ENCODE peak calls at places on chromosomes 7 and 10, in six cellular contexts. F is prostate gland, X is spleen, C is A549, Z is esophagus squamous epithelium, A is K562. Q is an unnamed sample.

GRCh38 chr10:68496072-68496471 is 24.3 kb upstream of the DNA2 start:
- DNase-seq in F (no peak), X (no peak), C (no peak), Z (no peak), A (no peak), Q (no peak)

GRCh38 chr10:100998991-100999741 is 442 bp upstream of the LZTS2 start:
- DNase-seq in F (peak; percentile 72), X (peak; percentile 97), C (peak; percentile 84), Z (no peak), A (peak; percentile 55), Q (peak; percentile 87)

GRCh38 chr10:80421369-80422220 is 13.2 kb downstream of the PRXL2A start:
- DNase-seq in F (no peak), X (no peak), C (no peak), Z (no peak), A (no peak), Q (no peak)

GRCh38 chr10:66786705-66787104 is 139.1 kb upstream of the LRRTM3 start:
- DNase-seq in F (no peak), X (no peak), C (no peak), Z (no peak), A (no peak), Q (no peak)

GRCh38 chr10:84267503-84268126 is 22.8 kb downstream of the RGR start:
- DNase-seq in F (no peak), X (no peak), C (peak; percentile 26), Z (no peak), A (peak; percentile 46), Q (no peak)

GRCh38 chr7:27148776-27149641 is 1.4 kb upstream of the HOXA6 start:
- DNase-seq in F (no peak), X (peak; percentile 74), C (no peak), Z (no peak), A (no peak), Q (peak; percentile 38)

GRCh38 chr7:94949532-94949931 is 42.1 kb downstream of the PPP1R9A start:
- DNase-seq in F (no peak), X (no peak), C (no peak), Z (no peak), A (no peak), Q (no peak)

GRCh38 chr10:63465293-63466167 is at the start of gene JMJD1C:
- DNase-seq in F (peak; percentile 75), X (peak; percentile 95), C (peak; percentile 67), Z (peak; percentile 9), A (peak; percentile 82), Q (peak; percentile 83)

GRCh38 chr10:126787201-126787600 is 116.7 kb upstream of the C10orf90 start:
- DNase-seq in F (no peak), X (no peak), C (no peak), Z (no peak), A (no peak), Q (no peak)

DNA sequence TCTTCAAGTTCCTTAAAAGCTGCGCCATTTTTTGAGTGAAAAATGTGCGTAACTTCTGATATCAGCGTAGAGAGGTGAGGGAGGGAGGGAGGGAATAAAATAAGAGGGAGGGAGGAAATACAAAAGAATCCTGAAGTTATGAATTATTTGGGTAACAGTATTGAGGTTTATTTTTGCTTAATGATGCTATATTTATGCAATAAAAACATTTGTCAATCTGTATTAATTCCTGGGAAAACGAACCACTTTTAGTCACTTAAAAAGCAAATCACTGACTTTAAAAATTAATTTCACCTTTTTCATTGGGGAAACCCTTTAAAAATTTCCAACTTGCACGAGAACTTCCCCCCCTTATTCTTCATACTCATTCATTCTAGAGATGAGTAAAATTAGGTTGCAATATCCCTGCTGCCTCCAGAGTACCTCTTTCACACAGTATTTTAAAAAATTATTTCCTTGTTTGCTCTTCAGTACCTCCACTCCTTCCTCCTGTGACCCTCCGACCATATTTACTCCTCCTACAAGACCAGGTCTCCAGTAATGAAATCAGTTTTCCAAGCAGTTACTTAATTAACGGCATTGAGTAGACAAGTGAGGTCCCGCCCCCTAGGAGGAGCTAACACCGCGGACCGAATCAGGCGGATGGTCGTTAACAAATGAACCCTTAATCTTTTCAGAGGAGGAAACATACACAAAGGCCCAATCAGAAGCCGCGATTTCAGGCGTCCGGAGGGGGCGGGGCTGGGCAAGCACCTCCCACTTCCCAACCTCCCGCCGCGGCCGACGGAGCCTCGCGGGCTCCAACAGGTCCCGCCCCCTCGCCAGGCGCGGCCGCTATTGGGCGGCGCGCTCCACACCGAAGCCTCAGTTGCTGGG is 521 bp upstream of the TRIM24 start:
- DNase-seq in F (peak; percentile 97), X (no peak), C (peak; percentile 97), Z (peak; percentile 87), A (peak; percentile 99), Q (peak; percentile 97)
- TF ChIP-seq CTCF in F (no peak), X (no peak), C (no peak), Z (peak; percentile 46), A (peak; percentile 35), Q (peak; percentile 49)

GRCh38 chr7:100606313-100606712 is 4.2 kb downstream of the PCOLCE start:
- DNase-seq in F (no peak), X (no peak), C (no peak), Z (no peak), A (no peak), Q (no peak)

GRCh38 chr7:100602889-100603696 is 930 bp downstream of the PCOLCE start:
- DNase-seq in F (no peak), X (no peak), C (no peak), Z (no peak), A (peak; percentile 66), Q (peak; percentile 91)

GRCh38 chr7:100603697-100604077 is 1.5 kb downstream of the PCOLCE start:
- DNase-seq in F (no peak), X (no peak), C (no peak), Z (no peak), A (no peak), Q (no peak)

GRCh38 chr7:100604976-100605911 is 3.1 kb downstream of the PCOLCE start:
- DNase-seq in F (no peak), X (peak; percentile 86), C (peak; percentile 74), Z (no peak), A (peak; percentile 72), Q (peak; percentile 55)

DNA sequence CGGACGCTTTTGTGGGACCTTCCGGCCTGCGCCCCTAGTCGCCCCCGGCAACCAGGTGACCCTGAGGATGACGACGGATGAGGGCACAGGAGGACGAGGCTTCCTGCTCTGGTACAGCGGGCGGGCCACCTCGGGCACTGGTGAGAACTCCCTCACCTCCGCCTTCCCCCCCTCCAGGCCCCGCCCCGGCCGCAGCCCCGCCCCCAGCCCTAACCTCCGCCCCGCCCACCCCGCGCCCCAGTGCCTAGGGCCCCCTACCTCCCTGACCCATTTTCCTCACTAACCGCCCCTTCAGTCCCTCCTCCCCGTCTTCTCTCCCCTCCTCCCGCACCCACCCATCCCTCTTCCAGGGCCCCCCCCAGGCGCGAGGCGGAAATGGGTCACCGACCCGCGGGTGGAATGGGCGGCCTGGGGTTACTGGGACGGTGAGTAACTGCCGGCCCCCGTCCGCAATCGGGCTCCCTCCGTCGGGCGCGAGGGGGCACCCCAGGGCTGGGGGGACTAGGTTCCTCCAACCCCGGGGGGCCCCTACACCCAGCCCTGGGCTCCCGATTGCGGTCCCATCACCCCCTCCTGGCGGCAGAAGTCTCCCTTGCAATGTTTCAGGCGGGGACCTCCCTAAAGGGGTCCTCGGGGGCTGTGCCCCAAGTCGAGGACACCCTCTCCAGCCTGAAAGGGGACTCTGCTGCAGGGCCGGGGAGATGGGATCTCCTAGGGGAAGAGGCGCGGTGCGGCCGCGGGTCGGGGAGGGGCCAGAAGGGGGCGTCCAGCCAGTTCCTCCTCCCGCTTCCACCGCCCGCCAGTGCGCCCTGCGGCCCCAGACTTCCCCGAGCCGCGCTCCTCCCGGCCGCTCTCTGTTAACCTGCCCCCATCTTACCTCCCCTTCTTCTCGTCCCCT is 2.2 kb downstream of the PCOLCE start:
- DNase-seq in F (peak; percentile 54), X (peak; percentile 95), C (peak; percentile 90), Z (no peak), A (peak; percentile 97), Q (peak; percentile 85)
- TF ChIP-seq POLR2A in F (peak; percentile 43), X (no peak), C (peak; percentile 33), Z (no peak), A (peak; percentile 40), Q (peak; percentile 75)

GRCh38 chr7:74535951-74536356 is 82.2 kb downstream of the GTF2IRD1 start:
- DNase-seq in F (no peak), X (no peak), C (no peak), Z (no peak), A (no peak), Q (no peak)
- TF ChIP-seq CTCF in F (no peak), X (no peak), C (no peak), Z (no peak), A (no peak), Q (no peak)

GRCh38 chr7:107165341-107165740 is 3.5 kb upstream of the HBP1 start:
- DNase-seq in F (no peak), X (no peak), C (no peak), Z (no peak), A (peak; percentile 38), Q (no peak)

GRCh38 chr7:107168233-107169119 is at the start of gene HBP1:
- DNase-seq in F (peak; percentile 100), X (peak; percentile 97), C (peak; percentile 97), Z (peak; percentile 100), A (peak; percentile 96), Q (peak; percentile 100)

GRCh38 chr7:107166702-107167426 is 1.9 kb upstream of the HBP1 start:
- DNase-seq in F (no peak), X (no peak), C (no peak), Z (no peak), A (no peak), Q (no peak)

GRCh38 chr7:107169120-107170050 is 582 bp downstream of the HBP1 start:
- DNase-seq in F (peak; percentile 98), X (peak; percentile 97), C (peak; percentile 93), Z (peak; percentile 59), A (peak; percentile 94), Q (peak; percentile 98)

DNA sequence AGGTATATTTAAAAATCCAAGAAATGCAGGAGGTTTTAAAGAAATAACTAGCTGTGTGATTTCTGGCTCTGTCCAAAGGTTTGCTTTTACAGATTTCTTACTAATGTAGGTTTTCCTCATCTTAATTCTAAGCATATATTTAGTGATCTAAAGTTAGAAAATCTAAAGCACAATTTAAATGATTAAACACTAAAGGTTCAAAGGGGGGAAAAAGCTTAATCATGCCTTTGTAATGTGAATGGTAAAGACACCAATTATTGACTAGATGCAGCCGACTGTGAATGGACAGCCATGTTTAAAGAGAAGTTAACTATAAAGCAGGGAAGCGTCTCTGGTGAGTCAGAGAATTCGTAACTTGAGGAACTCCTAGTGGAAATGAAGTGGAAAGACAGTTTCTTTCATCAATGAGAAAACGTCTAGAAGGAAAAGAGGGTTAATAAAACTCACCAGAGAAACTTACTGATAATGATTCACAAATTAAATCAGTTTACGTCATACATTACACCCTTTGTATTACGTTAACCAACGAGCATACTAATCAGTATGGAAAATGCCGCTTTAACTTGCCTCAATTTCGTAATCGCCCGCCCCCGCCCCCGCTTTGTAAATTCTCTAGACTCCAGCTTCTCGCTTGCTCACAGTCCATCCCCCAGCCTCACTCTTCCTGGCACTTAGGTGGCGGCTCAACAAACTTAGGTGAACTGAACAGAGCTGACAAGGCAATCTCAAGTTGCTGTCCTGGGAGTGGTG is 1.1 kb upstream of the HBP1 start:
- DNase-seq in F (peak; percentile 69), X (no peak), C (peak; percentile 84), Z (no peak), A (peak; percentile 59), Q (no peak)
- TF ChIP-seq POLR2A in F (no peak), X (no peak), C (no peak), Z (no peak), A (peak; percentile 85), Q (no peak)

Q was measured in uterus.